ENCODE peak calls at places on chromosome 7, in eight cellular contexts. U, S, D, K, H, I, B and R are unnamed samples.

GRCh38 chr7:4650471-4651047 is 31.5 kb upstream of the FOXK1 start:
- DNase-seq in S (no peak), I (no peak), B (peak; percentile 60), K (peak; percentile 23), H (no peak), U (peak; percentile 57), D (peak; percentile 79), R (no peak)

GRCh38 chr7:97971120-97971989 is 18.6 kb downstream of the OCM2 start:
- DNase-seq in K (peak; percentile 13), H (peak; percentile 57), D (peak; percentile 25), S (no peak), U (no peak), I (peak; percentile 19), B (no peak), R (peak; percentile 30)

GRCh38 chr7:74006451-74007259 is 21.3 kb upstream of the ELN start:
- DNase-seq in B (no peak), D (peak; percentile 62), S (no peak), U (no peak), K (no peak), H (no peak), I (no peak), R (no peak)

GRCh38 chr7:924541-925231 is 29.8 kb downstream of the ADAP1 start:
- DNase-seq in S (peak; percentile 57), U (peak; percentile 33), B (peak; percentile 12), D (no peak), I (no peak), K (peak; percentile 12), H (no peak), R (no peak)

GRCh38 chr7:64045301-64046040 is at the start of gene ZNF727:
- DNase-seq in D (no peak), S (peak; percentile 43), I (no peak), K (no peak), H (no peak), U (peak; percentile 85), B (peak; percentile 77), R (peak; percentile 65)

GRCh38 chr7:41889472-41889871 is 186.6 kb upstream of the INHBA start:
- DNase-seq in B (no peak), I (no peak), H (no peak), U (no peak), D (no peak), S (no peak), K (no peak), R (no peak)

GRCh38 chr7:4244041-4244440 is 438.1 kb upstream of the FOXK1 start:
- DNase-seq in B (no peak), I (no peak), K (no peak), S (no peak), U (no peak), D (no peak), H (no peak), R (no peak)

GRCh38 chr7:32145911-32146310 is 75.7 kb upstream of the PDE1C start:
- DNase-seq in D (no peak), B (no peak), U (no peak), K (no peak), S (no peak), I (no peak), H (no peak), R (no peak)

GRCh38 chr7:100896743-100897051 is 1.0 kb upstream of the ACHE start:
- DNase-seq in U (no peak), D (no peak), B (no peak), H (no peak), S (no peak), I (no peak), K (no peak), R (no peak)

GRCh38 chr7:140478361-140479061 is 794 bp downstream of the MKRN1 start:
- DNase-seq in H (peak; percentile 13), S (peak; percentile 59), B (peak; percentile 37), U (peak; percentile 45), K (peak; percentile 27), I (peak; percentile 25), D (peak; percentile 47), R (peak; percentile 32)

GRCh38 chr7:6691609-6692106 is 15.1 kb downstream of the ZNF12 start:
- DNase-seq in S (no peak), K (peak; percentile 30), I (no peak), D (no peak), U (no peak), B (no peak), H (peak; percentile 56), R (no peak)

GRCh38 chr7:148772297-148773089 is 73.8 kb downstream of the CUL1 start:
- DNase-seq in S (peak; percentile 15), B (no peak), I (peak; percentile 92), K (peak; percentile 98), U (no peak), D (peak; percentile 64), H (peak; percentile 63), R (no peak)

GRCh38 chr7:53602817-53603418 is 567.5 kb downstream of the POM121L12 start:
- DNase-seq in D (no peak), S (no peak), K (no peak), B (no peak), I (peak; percentile 5), H (no peak), U (no peak), R (no peak)

GRCh38 chr7:155233703-155234492 is 63.8 kb upstream of the INSIG1 start:
- DNase-seq in I (no peak), U (no peak), S (peak; percentile 13), B (peak; percentile 27), H (peak; percentile 20), K (no peak), D (no peak), R (no peak)

GRCh38 chr7:117098457-117098856 is 145.2 kb downstream of the ST7 start:
- DNase-seq in U (no peak), H (no peak), S (no peak), D (peak; percentile 66), B (no peak), K (peak; percentile 99), I (peak; percentile 63), R (no peak)

GRCh38 chr7:23183279-23184012 is 1.6 kb downstream of the NUP42 start:
- DNase-seq in S (no peak), I (no peak), U (no peak), K (no peak), D (no peak), H (no peak), B (no peak), R (no peak)

GRCh38 chr7:23185980-23186379 is 4.1 kb downstream of the NUP42 start:
- DNase-seq in H (no peak), I (no peak), U (no peak), S (no peak), D (no peak), K (no peak), B (no peak), R (no peak)

GRCh38 chr7:23184709-23185354 is 3.0 kb downstream of the NUP42 start:
- DNase-seq in K (peak; percentile 51), S (no peak), I (peak; percentile 65), H (peak; percentile 61), D (peak; percentile 67), B (peak; percentile 28), U (peak; percentile 51), R (no peak)

GRCh38 chr7:23181684-23182553 is at the start of gene NUP42:
- DNase-seq in S (peak; percentile 96), D (peak; percentile 100), H (peak; percentile 99), I (peak; percentile 99), B (peak; percentile 97), K (peak; percentile 100), U (peak; percentile 96), R (peak; percentile 97)

GRCh38 chr7:23184291-23184690 is 2.4 kb downstream of the NUP42 start:
- DNase-seq in H (no peak), D (no peak), I (no peak), K (no peak), S (no peak), U (no peak), B (no peak), R (no peak)
- H3K4me3 ChIP-seq in H (no peak overlapping the region), D (no peak overlapping the region), I (peak overlapping the region; percentile 88), K (no peak overlapping the region), S (no peak overlapping the region), U (no peak overlapping the region), B (no peak overlapping the region), R (no peak overlapping the region)

GRCh38 chr7:95845007-95845406 is 72.7 kb downstream of the DYNC1I1 start:
- DNase-seq in D (no peak), K (no peak), U (no peak), I (no peak), S (no peak), H (no peak), B (no peak), R (no peak)
- TF ChIP-seq CTCF in D (no peak), K (no peak), U (no peak), I (no peak), S (no peak), H (no peak), B (no peak), R (no peak)

DNA sequence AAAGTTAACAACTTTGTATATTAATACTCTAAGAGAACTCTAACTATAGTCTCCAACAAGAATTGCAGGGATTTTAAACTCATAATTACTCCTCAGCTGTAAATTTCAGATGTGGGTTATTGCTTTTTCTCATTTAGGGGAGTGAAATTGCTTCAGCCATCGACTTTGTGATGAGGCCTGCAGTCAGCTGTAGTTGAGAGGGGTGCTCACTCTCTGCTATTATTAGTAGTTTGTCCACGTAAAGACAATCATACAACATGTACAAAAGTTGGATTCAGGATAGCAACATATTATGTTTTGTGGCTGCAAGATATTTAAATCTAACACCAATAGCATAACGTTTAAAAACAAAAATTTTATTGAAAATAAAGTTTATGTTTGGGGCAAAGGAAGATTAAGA is 28.7 kb downstream of the HDAC9 start:
- DNase-seq in H (no peak), I (no peak), S (no peak), U (no peak), B (no peak), D (no peak), K (no peak), R (no peak)
- H3K4me1 ChIP-seq in H (no peaks in the 10 kb centered on the region), I (peaks cover 15% of the 10 kb centered on the region), S (no peaks in the 10 kb centered on the region), U (peaks cover 37% of the 10 kb centered on the region), B (no peaks in the 10 kb centered on the region), D (peaks cover 34% of the 10 kb centered on the region), K (peaks cover 7% of the 10 kb centered on the region), R (no peaks in the 10 kb centered on the region)

GRCh38 chr7:70559815-70560214 is 572.1 kb upstream of the GALNT17 start:
- DNase-seq in K (no peak), D (no peak), S (no peak), B (no peak), H (no peak), I (no peak), U (no peak), R (no peak)

GRCh38 chr7:70553364-70553763 is 578.6 kb upstream of the GALNT17 start:
- DNase-seq in D (peak; percentile 3), B (no peak), H (no peak), U (no peak), I (no peak), K (no peak), S (no peak), R (peak; percentile 47)

GRCh38 chr7:70556761-70557160 is 575.2 kb upstream of the GALNT17 start:
- DNase-seq in H (no peak), D (no peak), S (no peak), K (no peak), B (no peak), U (no peak), I (no peak), R (no peak)

GRCh38 chr7:70557281-70557680 is 574.7 kb upstream of the GALNT17 start:
- DNase-seq in I (no peak), H (no peak), K (no peak), D (no peak), B (no peak), S (no peak), U (no peak), R (no peak)

DNA sequence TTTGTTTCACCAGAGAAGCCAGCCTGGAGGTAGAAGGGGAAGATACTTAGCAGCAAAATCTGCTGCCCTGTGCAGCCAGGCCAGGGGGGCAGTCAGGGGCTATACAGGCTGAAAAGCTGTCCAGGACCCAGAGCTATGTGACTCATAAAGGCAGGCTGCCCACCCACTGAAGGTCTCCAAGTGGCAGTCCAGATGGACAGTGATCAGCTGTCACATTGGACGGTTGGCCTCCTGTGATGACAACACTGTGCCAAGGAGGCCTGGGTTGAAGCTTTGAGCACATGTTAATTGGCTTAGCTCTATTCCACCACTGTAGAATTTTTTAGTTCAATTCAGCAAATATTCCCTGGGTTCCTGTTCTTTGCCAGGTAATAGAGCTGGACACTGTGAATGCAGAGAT is 577.3 kb upstream of the GALNT17 start:
- DNase-seq in U (no peak), D (no peak), I (no peak), H (no peak), K (no peak), B (no peak), S (no peak), R (no peak)
- H3K4me3 ChIP-seq in U (no peak overlapping the region), D (no peak overlapping the region), I (no peak overlapping the region), H (no peak overlapping the region), K (no peak overlapping the region), B (no peak overlapping the region), S (no peak overlapping the region), R (no peak overlapping the region)